ENCODE peak calls at places on chromosomes 11 and 22, in nine cellular contexts. J is SJSA1, H is upper lobe of right lung, A is AG09309, M is cardiac muscle cell, Y is BJ, W is fibroblast of lung, Q is right atrium auricular region, V is lower leg skin. C is an unnamed sample.
A peak's percentile ranks its signal among the peaks of the same experiment; 100 is the strongest.

GRCh38 chr11:78961938-78962701 is 387.5 kb upstream of the NARS2 start:
- DNase-seq in J (no peak), H (no peak), A (no peak), M (peak; percentile 92), Y (no peak), W (peak; percentile 69), Q (no peak), V (no peak), C (no peak)

GRCh38 chr11:80980221-80980620 is 1539.4 kb upstream of the TENM4 start:
- DNase-seq in J (no peak), H (no peak), A (no peak), M (no peak), Y (no peak), W (peak; percentile 28), Q (no peak), V (no peak), C (no peak)

GRCh38 chr11:63489879-63490278 is 1.1 kb downstream of the PLAAT5 start:
- DNase-seq in J (peak; percentile 74), H (no peak), A (no peak), M (no peak), Y (no peak), W (peak; percentile 33), Q (no peak), V (no peak), C (peak; percentile 19)

GRCh38 chr11:57704932-57705331 is 7.1 kb downstream of the MED19 start:
- DNase-seq in J (no peak), H (no peak), A (no peak), M (no peak), Y (no peak), W (no peak), Q (no peak), V (no peak), C (no peak)

GRCh38 chr22:36352775-36353507 is 34.8 kb downstream of the MYH9 start:
- DNase-seq in J (peak; percentile 62), H (no peak), A (no peak), M (no peak), Y (no peak), W (peak; percentile 93), Q (peak; percentile 85), V (no peak), C (no peak)

GRCh38 chr11:63635762-63636465 is 21.7 kb upstream of the PLAAT3 start:
- DNase-seq in J (peak; percentile 73), H (no peak), A (no peak), M (peak; percentile 67), Y (no peak), W (peak; percentile 71), Q (peak; percentile 63), V (peak; percentile 38), C (peak; percentile 44)

GRCh38 chr11:68275721-68276488 is 4.1 kb upstream of the C11orf24 start:
- DNase-seq in J (no peak), H (no peak), A (no peak), M (no peak), Y (no peak), W (no peak), Q (no peak), V (no peak), C (no peak)

GRCh38 chr11:44133335-44133946 is 38.0 kb downstream of the EXT2 start:
- DNase-seq in J (peak; percentile 59), H (no peak), A (no peak), M (peak; percentile 69), Y (no peak), W (peak; percentile 62), Q (no peak), V (no peak), C (peak; percentile 11)

GRCh38 chr22:37273126-37273845 is 9.0 kb upstream of the CYTH4 start:
- DNase-seq in J (peak; percentile 39), H (no peak), A (no peak), M (no peak), Y (peak; percentile 52), W (peak; percentile 60), Q (no peak), V (no peak), C (no peak)

GRCh38 chr11:122494171-122494570 is 161.4 kb upstream of the UBASH3B start:
- DNase-seq in J (no peak), H (no peak), A (peak; percentile 76), M (no peak), Y (peak; percentile 65), W (peak; percentile 53), Q (no peak), V (no peak), C (no peak)

GRCh38 chr22:33519140-33519973 is 400.9 kb downstream of the LARGE1 start:
- DNase-seq in J (peak; percentile 77), H (no peak), A (peak; percentile 28), M (peak; percentile 71), Y (no peak), W (peak; percentile 68), Q (no peak), V (peak; percentile 31), C (peak; percentile 46)

GRCh38 chr11:27213232-27213660 is 149.8 kb downstream of the CCDC34 start:
- DNase-seq in J (peak; percentile 92), H (no peak), A (peak; percentile 85), M (peak; percentile 46), Y (peak; percentile 95), W (peak; percentile 85), Q (no peak), V (no peak), C (no peak)

GRCh38 chr11:65571940-65572339 is 398 bp upstream of the FAM89B start:
- DNase-seq in J (peak; percentile 66), H (no peak), A (no peak), M (no peak), Y (no peak), W (peak; percentile 48), Q (no peak), V (no peak), C (no peak)

GRCh38 chr11:129268371-129268770 is 76.2 kb upstream of the ARHGAP32 start:
- DNase-seq in J (no peak), H (no peak), A (no peak), M (no peak), Y (no peak), W (no peak), Q (no peak), V (no peak), C (no peak)
- H3K4me3 ChIP-seq in J (no peak overlapping the region), H (no peak overlapping the region), A (no peak overlapping the region), M (no peak overlapping the region), Y (no peak overlapping the region), W (no peak overlapping the region), Q (no peak overlapping the region), V (no peak overlapping the region), C (no peak overlapping the region)

GRCh38 chr11:96215094-96215782 is 127.8 kb downstream of the MAML2 start:
- DNase-seq in J (peak; percentile 42), H (no peak), A (no peak), M (no peak), Y (no peak), W (peak; percentile 81), Q (no peak), V (no peak), C (peak; percentile 35)
- H3K4me3 ChIP-seq in J (no peak overlapping the region), H (no peak overlapping the region), A (no peak overlapping the region), M (no peak overlapping the region), Y (no peak overlapping the region), W (no peak overlapping the region), Q (no peak overlapping the region), V (no peak overlapping the region), C (no peak overlapping the region)

GRCh38 chr11:116797816-116798215 is 6.1 kb upstream of the APOA5 start:
- DNase-seq in J (no peak), H (no peak), A (no peak), M (no peak), Y (no peak), W (no peak), Q (no peak), V (no peak), C (no peak)
- H3K4me3 ChIP-seq in J (no peak overlapping the region), H (no peak overlapping the region), A (no peak overlapping the region), M (no peak overlapping the region), Y (no peak overlapping the region), W (no peak overlapping the region), Q (no peak overlapping the region), V (no peak overlapping the region), C (no peak overlapping the region)

GRCh38 chr11:70466596-70466995 is 68.3 kb downstream of the CTTN start:
- DNase-seq in J (no peak), H (peak; percentile 53), A (no peak), M (no peak), Y (no peak), W (no peak), Q (no peak), V (no peak), C (no peak)
- H3K4me3 ChIP-seq in J (no peak overlapping the region), H (no peak overlapping the region), A (no peak overlapping the region), M (no peak overlapping the region), Y (no peak overlapping the region), W (no peak overlapping the region), Q (no peak overlapping the region), V (no peak overlapping the region), C (no peak overlapping the region)

GRCh38 chr22:39528681-39529486 is 3.7 kb downstream of the RPS19BP1 start:
- DNase-seq in J (peak; percentile 79), H (peak; percentile 95), A (peak; percentile 75), M (peak; percentile 92), Y (no peak), W (peak; percentile 94), Q (peak; percentile 93), V (peak; percentile 85), C (peak; percentile 94)
- H3K4me3 ChIP-seq in J (no peak overlapping the region), H (no peak overlapping the region), A (no peak overlapping the region), M (no peak overlapping the region), Y (no peak overlapping the region), W (no peak overlapping the region), Q (peak overlapping the region; percentile 23), V (no peak overlapping the region), C (peak overlapping the region; percentile 21)

GRCh38 chr22:30717952-30718351 is 23.3 kb downstream of the OSBP2 start:
- DNase-seq in J (no peak), H (no peak), A (no peak), M (no peak), Y (no peak), W (no peak), Q (no peak), V (no peak), C (no peak)
- H3K4me3 ChIP-seq in J (no peak overlapping the region), H (no peak overlapping the region), A (no peak overlapping the region), M (no peak overlapping the region), Y (no peak overlapping the region), W (no peak overlapping the region), Q (no peak overlapping the region), V (no peak overlapping the region), C (no peak overlapping the region)

DNA sequence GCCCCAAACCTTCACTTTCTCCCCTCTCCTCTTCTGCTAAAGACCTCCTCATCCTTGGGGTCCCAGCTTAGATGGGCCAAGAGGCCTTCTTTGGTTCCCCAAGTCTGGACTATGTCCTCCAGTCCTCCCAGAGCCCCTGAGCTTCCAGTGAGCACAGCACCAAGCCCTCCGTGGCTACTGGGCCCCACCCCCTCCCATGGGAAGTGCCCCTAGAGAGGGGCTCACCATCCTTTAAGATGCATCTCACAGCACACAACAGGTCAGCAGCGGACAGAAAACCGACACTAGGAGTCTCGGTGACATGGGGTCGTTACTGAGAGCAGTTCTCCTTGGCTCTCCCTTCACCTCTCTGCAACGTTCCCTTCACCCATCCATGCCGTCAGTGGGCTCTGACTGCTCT is 2.7 kb downstream of the LRRC32 start:
- DNase-seq in J (no peak), H (peak; percentile 38), A (no peak), M (no peak), Y (no peak), W (no peak), Q (no peak), V (no peak), C (no peak)
- H3K4me3 ChIP-seq in J (no peak overlapping the region), H (peak overlapping the region; percentile 44), A (no peak overlapping the region), M (no peak overlapping the region), Y (no peak overlapping the region), W (no peak overlapping the region), Q (peak overlapping the region; percentile 73), V (no peak overlapping the region), C (no peak overlapping the region)